ENCODE peak calls at places on chromosomes 12 and 14, in six cellular contexts. X, Z, S, P, E and R are unnamed samples.
A peak's percentile ranks its signal among the peaks of the same experiment; 100 is the strongest.

GRCh38 chr12:22190-22529 is 44.4 kb upstream of the IQSEC3 start:
- DNase-seq in X (no peak), Z (no peak), S (no peak), P (no peak), E (no peak), R (no peak)

GRCh38 chr14:22613736-22614239 is 15.7 kb downstream of the ABHD4 start:
- DNase-seq in X (no peak), Z (no peak), S (no peak), P (no peak), E (no peak), R (no peak)

GRCh38 chr14:68510201-68510600 is 282.7 kb downstream of the ZFP36L1 start:
- DNase-seq in X (no peak), Z (no peak), S (peak; percentile 88), P (no peak), E (no peak), R (peak; percentile 64)

GRCh38 chr12:21379218-21379617 is 6.5 kb downstream of the IAPP start:
- DNase-seq in X (no peak), Z (no peak), S (no peak), P (no peak), E (no peak), R (no peak)

GRCh38 chr14:102902086-102902485 is 20.4 kb upstream of the AMN start:
- DNase-seq in X (no peak), Z (no peak), S (no peak), P (no peak), E (no peak), R (no peak)

GRCh38 chr14:68723808-68724268 is 69.0 kb downstream of the ZFP36L1 start:
- DNase-seq in X (no peak), Z (no peak), S (no peak), P (no peak), E (no peak), R (no peak)

GRCh38 chr12:123436017-123436964 is at the start of gene RILPL2:
- DNase-seq in X (no peak), Z (peak; percentile 90), S (peak; percentile 75), P (peak; percentile 81), E (peak; percentile 92), R (peak; percentile 90)

GRCh38 chr14:59342516-59343484 is 122.4 kb downstream of the GPR135 start:
- DNase-seq in X (no peak), Z (no peak), S (no peak), P (no peak), E (no peak), R (peak; percentile 68)

GRCh38 chr14:57382283-57382682 is 8.1 kb upstream of the NAA30 start:
- DNase-seq in X (peak; percentile 46), Z (no peak), S (peak; percentile 73), P (no peak), E (no peak), R (no peak)

GRCh38 chr12:71662861-71663560 is 637 bp downstream of the ZFC3H1 start:
- DNase-seq in X (no peak), Z (peak; percentile 14), S (peak; percentile 52), P (peak; percentile 76), E (peak; percentile 58), R (peak; percentile 77)

GRCh38 chr12:57726151-57726883 is 12.2 kb downstream of the AGAP2 start:
- DNase-seq in X (no peak), Z (peak; percentile 96), S (peak; percentile 61), P (no peak), E (no peak), R (peak; percentile 82)

GRCh38 chr14:29927596-29928341 is at the start of gene PRKD1:
- DNase-seq in X (no peak), Z (no peak), S (peak; percentile 57), P (no peak), E (no peak), R (peak; percentile 77)